ENCODE peak calls at places on chromosomes 7 and 10, in four cellular contexts. One of them, this sample, is unnamed.

GRCh38 chr7:1973321-1974251 is 259.2 kb downstream of the MAD1L1 start:
- DNase-seq in NCI-H748 treated with DMSO at 0.1 percent for 48 hours: no peak
- DNase-seq in cardiac septum: no peak
- DNase-seq in amniotic epithelial cell: no peak
- DNase-seq in this sample: no peak

GRCh38 chr7:50268223-50268622 is 36.3 kb upstream of the IKZF1 start:
- DNase-seq in NCI-H748 treated with DMSO at 0.1 percent for 48 hours: no peak
- DNase-seq in cardiac septum: no peak
- DNase-seq in amniotic epithelial cell: no peak
- DNase-seq in this sample: no peak

GRCh38 chr7:22561895-22562593 is 62.1 kb upstream of the STEAP1B start:
- DNase-seq in NCI-H748 treated with DMSO at 0.1 percent for 48 hours: no peak
- DNase-seq in cardiac septum: no peak
- DNase-seq in amniotic epithelial cell: peak
- DNase-seq in this sample: no peak

GRCh38 chr10:74011762-74012161 is 13.8 kb downstream of the VCL start:
- DNase-seq in NCI-H748 treated with DMSO at 0.1 percent for 48 hours: no peak
- DNase-seq in cardiac septum: no peak
- DNase-seq in amniotic epithelial cell: peak
- DNase-seq in this sample: no peak

GRCh38 chr10:95906675-95907453 is 911 bp upstream of the CC2D2B start:
- DNase-seq in NCI-H748 treated with DMSO at 0.1 percent for 48 hours: peak
- DNase-seq in cardiac septum: no peak
- DNase-seq in amniotic epithelial cell: peak
- DNase-seq in this sample: no peak

GRCh38 chr10:124906551-124907001 is 35.3 kb upstream of the ZRANB1 start:
- DNase-seq in NCI-H748 treated with DMSO at 0.1 percent for 48 hours: no peak
- DNase-seq in cardiac septum: no peak
- DNase-seq in amniotic epithelial cell: peak
- DNase-seq in this sample: no peak

GRCh38 chr7:81676813-81677212 is 93.0 kb downstream of the HGF start:
- DNase-seq in NCI-H748 treated with DMSO at 0.1 percent for 48 hours: no peak
- DNase-seq in cardiac septum: no peak
- DNase-seq in amniotic epithelial cell: peak
- DNase-seq in this sample: no peak

GRCh38 chr7:46559194-46559576 is 638.1 kb upstream of the IGFBP3 start:
- DNase-seq in NCI-H748 treated with DMSO at 0.1 percent for 48 hours: no peak
- DNase-seq in cardiac septum: no peak
- DNase-seq in amniotic epithelial cell: peak
- DNase-seq in this sample: no peak

GRCh38 chr7:156463280-156463679 is 177.3 kb upstream of the RNF32 start:
- DNase-seq in NCI-H748 treated with DMSO at 0.1 percent for 48 hours: no peak
- DNase-seq in cardiac septum: peak
- DNase-seq in amniotic epithelial cell: no peak
- DNase-seq in this sample: no peak

GRCh38 chr7:44470080-44470479 is 20.4 kb downstream of the NUDCD3 start:
- DNase-seq in NCI-H748 treated with DMSO at 0.1 percent for 48 hours: no peak
- DNase-seq in cardiac septum: no peak
- DNase-seq in amniotic epithelial cell: peak
- DNase-seq in this sample: no peak

GRCh38 chr10:34575882-34576281 is 239.2 kb downstream of the PARD3 start:
- DNase-seq in NCI-H748 treated with DMSO at 0.1 percent for 48 hours: no peak
- DNase-seq in cardiac septum: no peak
- DNase-seq in amniotic epithelial cell: peak
- DNase-seq in this sample: no peak

GRCh38 chr10:35400600-35401268 is 64.4 kb downstream of the CCNY start:
- DNase-seq in NCI-H748 treated with DMSO at 0.1 percent for 48 hours: no peak
- DNase-seq in cardiac septum: peak
- DNase-seq in amniotic epithelial cell: no peak
- DNase-seq in this sample: no peak

GRCh38 chr10:47181057-47181849 is 118.7 kb upstream of the GDF10 start:
- DNase-seq in NCI-H748 treated with DMSO at 0.1 percent for 48 hours: no peak
- DNase-seq in cardiac septum: no peak
- DNase-seq in amniotic epithelial cell: no peak
- DNase-seq in this sample: no peak

GRCh38 chr7:38185938-38186337 is 7.9 kb downstream of the STARD3NL start:
- DNase-seq in NCI-H748 treated with DMSO at 0.1 percent for 48 hours: no peak
- DNase-seq in cardiac septum: no peak
- DNase-seq in amniotic epithelial cell: no peak
- DNase-seq in this sample: no peak

GRCh38 chr7:36115448-36116321 is 37.4 kb upstream of the EEPD1 start:
- DNase-seq in NCI-H748 treated with DMSO at 0.1 percent for 48 hours: no peak
- DNase-seq in cardiac septum: no peak
- DNase-seq in amniotic epithelial cell: peak
- DNase-seq in this sample: peak

GRCh38 chr7:95246935-95247370 is 77.4 kb downstream of the PON1 start:
- DNase-seq in NCI-H748 treated with DMSO at 0.1 percent for 48 hours: peak
- DNase-seq in cardiac septum: no peak
- DNase-seq in amniotic epithelial cell: peak
- DNase-seq in this sample: no peak

GRCh38 chr10:72016608-72017310 is 52.6 kb downstream of the CHST3 start:
- DNase-seq in NCI-H748 treated with DMSO at 0.1 percent for 48 hours: no peak
- DNase-seq in cardiac septum: no peak
- DNase-seq in amniotic epithelial cell: no peak
- DNase-seq in this sample: no peak

GRCh38 chr10:73076361-73077183 is 20.1 kb downstream of the P4HA1 start:
- DNase-seq in NCI-H748 treated with DMSO at 0.1 percent for 48 hours: no peak
- DNase-seq in cardiac septum: peak
- DNase-seq in amniotic epithelial cell: peak
- DNase-seq in this sample: no peak